ENCODE peak calls at places on chromosomes 2 and 18, in ten cellular contexts. One of them, this sample, is unnamed.

GRCh38 chr2:73297151-73297559 is 3.8 kb upstream of the EGR4 start:
- DNase-seq in amniotic epithelial cell: no peak
- DNase-seq in stimulated activated CD4-positive, alpha-beta T cell treated with anti-CD3 and anti-CD28 coated beads, Interleukin-2, amount 100 ng/mL, for 48 hours: no peak
- DNase-seq in cardiac muscle cell: peak
- DNase-seq in stimulated activated CD8-positive, alpha-beta memory T cell treated with anti-CD3 and anti-CD28 coated beads, Interleukin-12 subunit alpha, Interleukin-12 subunit beta, amount 100 ng/mL, for 1 hour: no peak
- DNase-seq in T-helper 1 cell: no peak
- DNase-seq in Kasumi-1: no peak
- DNase-seq in psoas muscle: no peak
- DNase-seq in colonic mucosa: no peak
- DNase-seq in ovary: no peak
- DNase-seq in this sample: no peak

GRCh38 chr2:47002480-47003381 is 87.1 kb upstream of the MCFD2 start:
- DNase-seq in ovary: peak
- DNase-seq in Kasumi-1: no peak
- DNase-seq in colonic mucosa: no peak
- DNase-seq in psoas muscle: peak
- DNase-seq in T-helper 1 cell: no peak
- DNase-seq in stimulated activated CD8-positive, alpha-beta memory T cell treated with anti-CD3 and anti-CD28 coated beads, Interleukin-12 subunit alpha, Interleukin-12 subunit beta, amount 100 ng/mL, for 1 hour: no peak
- DNase-seq in cardiac muscle cell: peak
- DNase-seq in stimulated activated CD4-positive, alpha-beta T cell treated with anti-CD3 and anti-CD28 coated beads, Interleukin-2, amount 100 ng/mL, for 48 hours: no peak
- DNase-seq in amniotic epithelial cell: peak
- DNase-seq in this sample: no peak

GRCh38 chr2:2840101-2840531 is 509.0 kb upstream of the MYT1L start:
- DNase-seq in stimulated activated CD4-positive, alpha-beta T cell treated with anti-CD3 and anti-CD28 coated beads, Interleukin-2, amount 100 ng/mL, for 48 hours: no peak
- DNase-seq in colonic mucosa: peak
- DNase-seq in Kasumi-1: no peak
- DNase-seq in psoas muscle: no peak
- DNase-seq in T-helper 1 cell: no peak
- DNase-seq in amniotic epithelial cell: no peak
- DNase-seq in ovary: no peak
- DNase-seq in stimulated activated CD8-positive, alpha-beta memory T cell treated with anti-CD3 and anti-CD28 coated beads, Interleukin-12 subunit alpha, Interleukin-12 subunit beta, amount 100 ng/mL, for 1 hour: no peak
- DNase-seq in cardiac muscle cell: no peak
- DNase-seq in this sample: no peak

GRCh38 chr2:21103274-21103891 is 20.4 kb upstream of the TDRD15 start:
- DNase-seq in cardiac muscle cell: no peak
- DNase-seq in psoas muscle: no peak
- DNase-seq in stimulated activated CD8-positive, alpha-beta memory T cell treated with anti-CD3 and anti-CD28 coated beads, Interleukin-12 subunit alpha, Interleukin-12 subunit beta, amount 100 ng/mL, for 1 hour: no peak
- DNase-seq in stimulated activated CD4-positive, alpha-beta T cell treated with anti-CD3 and anti-CD28 coated beads, Interleukin-2, amount 100 ng/mL, for 48 hours: no peak
- DNase-seq in Kasumi-1: no peak
- DNase-seq in amniotic epithelial cell: no peak
- DNase-seq in T-helper 1 cell: no peak
- DNase-seq in colonic mucosa: no peak
- DNase-seq in ovary: no peak
- DNase-seq in this sample: no peak

GRCh38 chr2:196927318-196928225 is 1.1 kb upstream of the PGAP1 start:
- DNase-seq in psoas muscle: no peak
- DNase-seq in T-helper 1 cell: peak
- DNase-seq in amniotic epithelial cell: peak
- DNase-seq in stimulated activated CD8-positive, alpha-beta memory T cell treated with anti-CD3 and anti-CD28 coated beads, Interleukin-12 subunit alpha, Interleukin-12 subunit beta, amount 100 ng/mL, for 1 hour: peak
- DNase-seq in colonic mucosa: no peak
- DNase-seq in Kasumi-1: peak
- DNase-seq in cardiac muscle cell: peak
- DNase-seq in ovary: peak
- DNase-seq in stimulated activated CD4-positive, alpha-beta T cell treated with anti-CD3 and anti-CD28 coated beads, Interleukin-2, amount 100 ng/mL, for 48 hours: peak
- DNase-seq in this sample: no peak

GRCh38 chr18:77206676-77207370 is 42.8 kb upstream of the GALR1 start:
- DNase-seq in colonic mucosa: peak
- DNase-seq in stimulated activated CD4-positive, alpha-beta T cell treated with anti-CD3 and anti-CD28 coated beads, Interleukin-2, amount 100 ng/mL, for 48 hours: no peak
- DNase-seq in T-helper 1 cell: no peak
- DNase-seq in cardiac muscle cell: peak
- DNase-seq in ovary: peak
- DNase-seq in psoas muscle: peak
- DNase-seq in Kasumi-1: no peak
- DNase-seq in amniotic epithelial cell: peak
- DNase-seq in stimulated activated CD8-positive, alpha-beta memory T cell treated with anti-CD3 and anti-CD28 coated beads, Interleukin-12 subunit alpha, Interleukin-12 subunit beta, amount 100 ng/mL, for 1 hour: no peak
- DNase-seq in this sample: peak

GRCh38 chr2:174546519-174547506 is 50.8 kb downstream of the WIPF1 start:
- DNase-seq in psoas muscle: no peak
- DNase-seq in amniotic epithelial cell: peak
- DNase-seq in stimulated activated CD4-positive, alpha-beta T cell treated with anti-CD3 and anti-CD28 coated beads, Interleukin-2, amount 100 ng/mL, for 48 hours: no peak
- DNase-seq in cardiac muscle cell: peak
- DNase-seq in colonic mucosa: no peak
- DNase-seq in T-helper 1 cell: peak
- DNase-seq in Kasumi-1: peak
- DNase-seq in ovary: no peak
- DNase-seq in stimulated activated CD8-positive, alpha-beta memory T cell treated with anti-CD3 and anti-CD28 coated beads, Interleukin-12 subunit alpha, Interleukin-12 subunit beta, amount 100 ng/mL, for 1 hour: peak
- DNase-seq in this sample: no peak

GRCh38 chr2:198499539-198499938 is 695.1 kb downstream of the PLCL1 start:
- DNase-seq in cardiac muscle cell: peak
- DNase-seq in T-helper 1 cell: no peak
- DNase-seq in ovary: no peak
- DNase-seq in amniotic epithelial cell: no peak
- DNase-seq in psoas muscle: peak
- DNase-seq in stimulated activated CD8-positive, alpha-beta memory T cell treated with anti-CD3 and anti-CD28 coated beads, Interleukin-12 subunit alpha, Interleukin-12 subunit beta, amount 100 ng/mL, for 1 hour: no peak
- DNase-seq in stimulated activated CD4-positive, alpha-beta T cell treated with anti-CD3 and anti-CD28 coated beads, Interleukin-2, amount 100 ng/mL, for 48 hours: no peak
- DNase-seq in colonic mucosa: no peak
- DNase-seq in Kasumi-1: peak
- DNase-seq in this sample: peak

GRCh38 chr2:218003265-218003950 is 613 bp upstream of the TNS1 start:
- DNase-seq in stimulated activated CD8-positive, alpha-beta memory T cell treated with anti-CD3 and anti-CD28 coated beads, Interleukin-12 subunit alpha, Interleukin-12 subunit beta, amount 100 ng/mL, for 1 hour: no peak
- DNase-seq in Kasumi-1: peak
- DNase-seq in amniotic epithelial cell: no peak
- DNase-seq in T-helper 1 cell: no peak
- DNase-seq in stimulated activated CD4-positive, alpha-beta T cell treated with anti-CD3 and anti-CD28 coated beads, Interleukin-2, amount 100 ng/mL, for 48 hours: no peak
- DNase-seq in cardiac muscle cell: peak
- DNase-seq in colonic mucosa: peak
- DNase-seq in ovary: peak
- DNase-seq in psoas muscle: no peak
- DNase-seq in this sample: no peak

GRCh38 chr2:206164261-206164862 is 4.7 kb downstream of the EEF1B2 start:
- DNase-seq in stimulated activated CD8-positive, alpha-beta memory T cell treated with anti-CD3 and anti-CD28 coated beads, Interleukin-12 subunit alpha, Interleukin-12 subunit beta, amount 100 ng/mL, for 1 hour: peak
- DNase-seq in ovary: peak
- DNase-seq in colonic mucosa: peak
- DNase-seq in T-helper 1 cell: no peak
- DNase-seq in cardiac muscle cell: peak
- DNase-seq in amniotic epithelial cell: peak
- DNase-seq in Kasumi-1: peak
- DNase-seq in stimulated activated CD4-positive, alpha-beta T cell treated with anti-CD3 and anti-CD28 coated beads, Interleukin-2, amount 100 ng/mL, for 48 hours: peak
- DNase-seq in psoas muscle: no peak
- DNase-seq in this sample: no peak

This sample was measured in heart left ventricle.